ENCODE peak calls at places on chromosome 16, in ten cellular contexts. P is dorsolateral prefrontal cortex; E is GM04504; R is NCI-H1436; Y is GM13977; L is progenitor cell of endocrine pancreas; V is AG08396; C is activated CD8-positive, alpha-beta memory T cell treated with anti-CD3 and anti-CD28 coated beads for 24 hours; U is cardiac muscle cell; F is left ventricle myocardium inferior. M is an unnamed sample.

GRCh38 chr16:30397776-30398659 is 2.8 kb downstream of the ZNF48 start:
- DNase-seq in P (no peak), E (no peak), R (no peak), Y (no peak), L (no peak), V (no peak), C (no peak), U (no peak), F (no peak), M (no peak)

GRCh38 chr16:57299009-57299718 is 14.7 kb upstream of the PLLP start:
- DNase-seq in P (peak), E (no peak), R (peak), Y (peak), L (no peak), V (peak), C (no peak), U (no peak), F (no peak), M (peak)

GRCh38 chr16:57268804-57269800 is 15.4 kb downstream of the PLLP start:
- DNase-seq in P (no peak), E (no peak), R (no peak), Y (no peak), L (no peak), V (no peak), C (no peak), U (peak), F (peak), M (peak)

GRCh38 chr16:26118575-26118974 is 426.8 kb downstream of the HS3ST4 start:
- DNase-seq in P (no peak), E (no peak), R (no peak), Y (no peak), L (no peak), V (no peak), C (no peak), U (no peak), F (no peak), M (no peak)

GRCh38 chr16:82439678-82440293 is 187.0 kb upstream of the CDH13 start:
- DNase-seq in P (no peak), E (no peak), R (no peak), Y (peak), L (no peak), V (peak), C (no peak), U (peak), F (no peak), M (no peak)

GRCh38 chr16:88479795-88480760 is 27.0 kb downstream of the ZFPM1 start:
- DNase-seq in P (no peak), E (no peak), R (no peak), Y (peak), L (no peak), V (no peak), C (no peak), U (no peak), F (no peak), M (no peak)

GRCh38 chr16:72050769-72051464 is 3.4 kb upstream of the HP start:
- DNase-seq in P (no peak), E (no peak), R (no peak), Y (no peak), L (no peak), V (no peak), C (no peak), U (peak), F (no peak), M (no peak)

GRCh38 chr16:55021595-55022475 is 91.2 kb downstream of the IRX5 start:
- DNase-seq in P (no peak), E (peak), R (no peak), Y (no peak), L (no peak), V (peak), C (no peak), U (peak), F (no peak), M (no peak)

GRCh38 chr16:14179116-14179515 is 108.0 kb downstream of the MRTFB start:
- DNase-seq in P (no peak), E (no peak), R (no peak), Y (no peak), L (no peak), V (no peak), C (no peak), U (no peak), F (no peak), M (no peak)

GRCh38 chr16:391885-392335 is 5.1 kb upstream of the NME4 start:
- DNase-seq in P (peak), E (no peak), R (peak), Y (peak), L (no peak), V (peak), C (peak), U (peak), F (no peak), M (peak)

GRCh38 chr16:1560866-1561265 is 27.4 kb downstream of the TMEM204 start:
- DNase-seq in P (no peak), E (no peak), R (no peak), Y (no peak), L (no peak), V (no peak), C (no peak), U (no peak), F (no peak), M (no peak)

GRCh38 chr16:76787394-76787793 is 403.6 kb upstream of the MON1B start:
- DNase-seq in P (no peak), E (no peak), R (no peak), Y (no peak), L (no peak), V (no peak), C (no peak), U (no peak), F (no peak), M (no peak)

GRCh38 chr16:9070295-9070694 is 21.1 kb upstream of the HAPSTR1 start:
- DNase-seq in P (no peak), E (no peak), R (no peak), Y (no peak), L (no peak), V (no peak), C (no peak), U (no peak), F (no peak), M (no peak)

GRCh38 chr16:58029410-58029809 is 3.9 kb downstream of the MMP15 start:
- DNase-seq in P (no peak), E (no peak), R (no peak), Y (no peak), L (no peak), V (no peak), C (no peak), U (no peak), F (no peak), M (no peak)

GRCh38 chr16:64437706-64438329 is 684.0 kb downstream of the CDH11 start:
- DNase-seq in P (no peak), E (no peak), R (no peak), Y (no peak), L (no peak), V (no peak), C (no peak), U (peak), F (no peak), M (peak)

GRCh38 chr16:86901483-86901882 is 323.1 kb downstream of the FOXL1 start:
- DNase-seq in P (peak), E (no peak), R (no peak), Y (no peak), L (no peak), V (peak), C (no peak), U (peak), F (no peak), M (no peak)

GRCh38 chr16:84647830-84648594 is at the start of gene KLHL36:
- DNase-seq in P (peak), E (no peak), R (peak), Y (peak), L (peak), V (peak), C (peak), U (peak), F (peak), M (peak)

GRCh38 chr16:56669005-56669839 is at the start of gene MT1H:
- DNase-seq in P (no peak), E (no peak), R (no peak), Y (no peak), L (no peak), V (no peak), C (no peak), U (no peak), F (no peak), M (no peak)

GRCh38 chr16:398551-399277 is 1.7 kb downstream of the NME4 start:
- DNase-seq in P (no peak), E (no peak), R (no peak), Y (no peak), L (no peak), V (no peak), C (no peak), U (no peak), F (no peak), M (no peak)

GRCh38 chr16:18841833-18842525 is 40.6 kb upstream of the ARL6IP1 start:
- DNase-seq in P (no peak), E (no peak), R (no peak), Y (no peak), L (no peak), V (no peak), C (no peak), U (no peak), F (no peak), M (no peak)

GRCh38 chr16:51949260-51949659 is 597.7 kb downstream of the TOX3 start:
- DNase-seq in P (no peak), E (no peak), R (no peak), Y (no peak), L (no peak), V (no peak), C (no peak), U (no peak), F (no peak), M (no peak)

GRCh38 chr16:11232852-11233726 is 22.9 kb downstream of the SOCS1 start:
- DNase-seq in P (no peak), E (no peak), R (no peak), Y (peak), L (no peak), V (no peak), C (peak), U (no peak), F (no peak), M (no peak)

GRCh38 chr16:87847785-87848675 is 21.3 kb downstream of the SLC7A5 start:
- DNase-seq in P (peak), E (no peak), R (no peak), Y (no peak), L (no peak), V (no peak), C (no peak), U (peak), F (no peak), M (no peak)

GRCh38 chr16:3597226-3597625 is 14.2 kb downstream of the SLX4 start:
- DNase-seq in P (no peak), E (no peak), R (no peak), Y (no peak), L (no peak), V (no peak), C (no peak), U (no peak), F (no peak), M (no peak)

GRCh38 chr16:8739989-8740704 is 57.3 kb downstream of the TMEM186 start:
- DNase-seq in P (no peak), E (no peak), R (no peak), Y (no peak), L (no peak), V (no peak), C (no peak), U (no peak), F (no peak), M (no peak)

GRCh38 chr16:13012591-13012990 is 111.2 kb downstream of the SHISA9 start:
- DNase-seq in P (no peak), E (no peak), R (no peak), Y (no peak), L (no peak), V (no peak), C (no peak), U (no peak), F (no peak), M (no peak)

GRCh38 chr16:90020260-90020837 is 1.1 kb upstream of the DBNDD1 start:
- DNase-seq in P (no peak), E (no peak), R (no peak), Y (no peak), L (no peak), V (no peak), C (no peak), U (no peak), F (no peak), M (no peak)

GRCh38 chr16:14548933-14549788 is 80.9 kb downstream of the PARN start:
- DNase-seq in P (no peak), E (no peak), R (no peak), Y (no peak), L (no peak), V (no peak), C (no peak), U (no peak), F (no peak), M (no peak)

GRCh38 chr16:68363847-68364600 is 53.2 kb downstream of the PRMT7 start:
- DNase-seq in P (no peak), E (no peak), R (no peak), Y (no peak), L (no peak), V (no peak), C (no peak), U (peak), F (no peak), M (no peak)

GRCh38 chr16:68778551-68779231 is 41.6 kb downstream of the CDH1 start:
- DNase-seq in P (no peak), E (no peak), R (peak), Y (no peak), L (no peak), V (no peak), C (no peak), U (no peak), F (no peak), M (no peak)

GRCh38 chr16:89453662-89454321 is 36.6 kb downstream of the ANKRD11 start:
- DNase-seq in P (no peak), E (no peak), R (no peak), Y (no peak), L (no peak), V (no peak), C (no peak), U (peak), F (peak), M (no peak)

GRCh38 chr16:56277040-56277439 is 85.8 kb downstream of the GNAO1 start:
- DNase-seq in P (no peak), E (no peak), R (no peak), Y (no peak), L (no peak), V (no peak), C (no peak), U (no peak), F (no peak), M (no peak)

GRCh38 chr16:50878966-50879615 is 137.2 kb downstream of the CYLD start:
- DNase-seq in P (no peak), E (no peak), R (peak), Y (no peak), L (no peak), V (no peak), C (no peak), U (no peak), F (no peak), M (peak)

GRCh38 chr16:89191033-89191900 is 9.1 kb downstream of the SLC22A31 start:
- DNase-seq in P (no peak), E (no peak), R (no peak), Y (no peak), L (peak), V (no peak), C (no peak), U (no peak), F (no peak), M (no peak)

GRCh38 chr16:88521674-88522073 is 48.5 kb upstream of the ZC3H18 start:
- DNase-seq in P (no peak), E (no peak), R (no peak), Y (no peak), L (no peak), V (no peak), C (no peak), U (no peak), F (no peak), M (no peak)

GRCh38 chr16:66274335-66275110 is 92.0 kb upstream of the CDH5 start:
- DNase-seq in P (peak), E (no peak), R (peak), Y (peak), L (no peak), V (peak), C (peak), U (peak), F (no peak), M (peak)

GRCh38 chr16:11052080-11052808 is 107.9 kb downstream of the CLEC16A start:
- DNase-seq in P (no peak), E (no peak), R (no peak), Y (peak), L (no peak), V (no peak), C (peak), U (no peak), F (no peak), M (no peak)

GRCh38 chr16:53611151-53611802 is 92.4 kb downstream of the RPGRIP1L start:
- DNase-seq in P (no peak), E (no peak), R (no peak), Y (no peak), L (no peak), V (no peak), C (no peak), U (peak), F (no peak), M (no peak)

M was measured in SHP77.